ENCODE peak calls at places on chromosomes 6 and 20, in six cellular contexts. I, Y, N, H, J and X are unnamed samples.
A peak's percentile ranks its signal among the peaks of the same experiment; 100 is the strongest.

GRCh38 chr6:44219053-44219814 is 2.5 kb downstream of the MYMX start:
- DNase-seq in Y (peak; percentile 65), H (peak; percentile 9), N (peak; percentile 20), J (peak; percentile 84), I (no peak), X (peak; percentile 90)

GRCh38 chr20:33793011-33793931 is 17.9 kb upstream of the CHMP4B start:
- DNase-seq in N (no peak), I (no peak), J (no peak), Y (no peak), H (no peak), X (no peak)

GRCh38 chr6:84346372-84346771 is 118.9 kb upstream of the CEP162 start:
- DNase-seq in J (no peak), N (no peak), Y (no peak), I (no peak), H (no peak), X (no peak)

GRCh38 chr20:33279261-33279910 is 3.6 kb upstream of the BPIFB1 start:
- DNase-seq in I (no peak), H (no peak), N (no peak), Y (peak; percentile 36), J (no peak), X (no peak)

GRCh38 chr6:169452117-169452868 is 198.6 kb upstream of the THBS2 start:
- DNase-seq in Y (no peak), N (no peak), H (peak; percentile 35), J (no peak), I (peak; percentile 65), X (no peak)

GRCh38 chr20:1880529-1881239 is 14.5 kb upstream of the SIRPA start:
- DNase-seq in Y (no peak), H (no peak), J (no peak), N (no peak), I (no peak), X (no peak)

GRCh38 chr6:134529921-134530320 is 212.0 kb upstream of the SGK1 start:
- DNase-seq in Y (no peak), I (no peak), N (no peak), H (no peak), J (no peak), X (no peak)

GRCh38 chr6:674406-674805 is 17.5 kb upstream of the HUS1B start:
- DNase-seq in N (no peak), Y (no peak), I (no peak), J (no peak), H (no peak), X (no peak)

GRCh38 chr6:136772685-136773472 is 19.4 kb downstream of the MAP3K5 start:
- DNase-seq in I (no peak), Y (peak; percentile 67), N (no peak), H (no peak), J (no peak), X (peak; percentile 46)

GRCh38 chr6:144266091-144266649 is 19.0 kb upstream of the UTRN start:
- DNase-seq in I (peak; percentile 63), J (no peak), H (peak; percentile 60), Y (no peak), N (no peak), X (no peak)

GRCh38 chr6:53651149-53651763 is 14.3 kb downstream of the KLHL31 start:
- DNase-seq in N (peak; percentile 60), I (peak; percentile 63), J (peak; percentile 54), Y (peak; percentile 60), H (peak; percentile 72), X (peak; percentile 50)

GRCh38 chr20:15336011-15336410 is 998.6 kb upstream of the FLRT3 start:
- DNase-seq in J (no peak), Y (no peak), I (no peak), N (no peak), H (no peak), X (no peak)

GRCh38 chr6:4567141-4567540 is 209.1 kb upstream of the CDYL start:
- DNase-seq in H (peak; percentile 9), N (no peak), I (no peak), Y (no peak), J (no peak), X (no peak)

GRCh38 chr20:41509801-41510200 is 108.4 kb downstream of the CHD6 start:
- DNase-seq in Y (peak; percentile 64), N (no peak), I (no peak), H (no peak), J (no peak), X (no peak)

GRCh38 chr20:47318596-47319516 is 37.6 kb downstream of the ZMYND8 start:
- DNase-seq in N (no peak), J (peak; percentile 54), H (peak; percentile 16), Y (peak; percentile 60), I (no peak), X (no peak)

GRCh38 chr6:27505209-27506027 is 32.5 kb upstream of the ZNF184 start:
- DNase-seq in I (peak; percentile 86), H (no peak), Y (peak; percentile 87), N (peak; percentile 53), J (no peak), X (no peak)

GRCh38 chr6:35501784-35502183 is 4.9 kb upstream of the TEAD3 start:
- DNase-seq in I (no peak), J (no peak), Y (no peak), H (no peak), N (no peak), X (no peak)

GRCh38 chr6:36848658-36849441 is 9.6 kb upstream of the CPNE5 start:
- DNase-seq in H (no peak), I (no peak), Y (peak; percentile 69), J (peak; percentile 79), N (no peak), X (no peak)

GRCh38 chr20:59525500-59526241 is 78.7 kb upstream of the PHACTR3 start:
- DNase-seq in Y (peak; percentile 73), H (no peak), N (peak; percentile 43), J (peak; percentile 88), I (peak; percentile 21), X (peak; percentile 64)

GRCh38 chr6:159065091-159065490 is 20.3 kb upstream of the TAGAP start:
- DNase-seq in I (no peak), J (no peak), H (no peak), Y (no peak), N (no peak), X (no peak)

GRCh38 chr6:47162793-47163192 is 120.7 kb upstream of the ADGRF1 start:
- DNase-seq in I (no peak), J (no peak), N (no peak), H (no peak), Y (no peak), X (no peak)

GRCh38 chr20:10179574-10180298 is 38.9 kb upstream of the SNAP25 start:
- DNase-seq in I (no peak), N (no peak), Y (peak; percentile 32), J (peak; percentile 40), H (no peak), X (no peak)

GRCh38 chr6:105985098-105985815 is 100.9 kb upstream of the PRDM1 start:
- DNase-seq in I (no peak), J (no peak), N (no peak), H (no peak), Y (no peak), X (no peak)

GRCh38 chr6:7086488-7086887 is 21.3 kb upstream of the RREB1 start:
- DNase-seq in H (no peak), N (peak; percentile 32), I (no peak), J (no peak), Y (no peak), X (peak; percentile 63)

GRCh38 chr6:117130125-117130524 is 135.2 kb upstream of the VGLL2 start:
- DNase-seq in N (no peak), I (no peak), J (no peak), H (no peak), Y (no peak), X (no peak)

GRCh38 chr6:95802978-95803377 is 212.8 kb upstream of the FUT9 start:
- DNase-seq in H (no peak), N (no peak), Y (no peak), J (no peak), I (no peak), X (no peak)

GRCh38 chr20:54025166-54025835 is 45.1 kb downstream of the BCAS1 start:
- DNase-seq in H (no peak), N (no peak), Y (no peak), J (no peak), I (no peak), X (no peak)